ENCODE peak calls at places on chromosome 3, in ten cellular contexts. S is adrenal gland; K is CD8-positive, alpha-beta T cell; C is fibroblast of mammary gland; B is Peyer's patch; M is AG04450; L is HepG2; U is BJ; W is LNCaP clone FGC; T is fibroblast of pulmonary artery. N is an unnamed sample.

GRCh38 chr3:28308196-28308595 is 40.3 kb upstream of the ZCWPW2 start:
- DNase-seq in S (no peak), K (no peak), C (no peak), B (no peak), M (no peak), L (no peak), U (no peak), W (no peak), T (peak; percentile 66), N (no peak)

GRCh38 chr3:88991496-88991895 is 115.9 kb upstream of the EPHA3 start:
- DNase-seq in S (no peak), K (no peak), C (no peak), B (no peak), M (no peak), L (no peak), U (no peak), W (no peak), T (no peak), N (no peak)

GRCh38 chr3:48899298-48899697 is 616 bp upstream of the SLC25A20 start:
- DNase-seq in S (no peak), K (peak; percentile 22), C (no peak), B (no peak), M (no peak), L (no peak), U (no peak), W (no peak), T (no peak), N (no peak)

GRCh38 chr3:195914648-195915473 is 6.5 kb upstream of the TNK2 start:
- DNase-seq in S (peak; percentile 98), K (peak; percentile 91), C (peak; percentile 99), B (peak; percentile 98), M (peak; percentile 94), L (peak; percentile 91), U (peak; percentile 86), W (peak; percentile 96), T (peak; percentile 97), N (peak; percentile 94)

GRCh38 chr3:45646051-45646585 is 43.1 kb upstream of the SACM1L start:
- DNase-seq in S (peak; percentile 70), K (no peak), C (no peak), B (peak; percentile 61), M (no peak), L (peak; percentile 46), U (no peak), W (no peak), T (no peak), N (no peak)

GRCh38 chr3:30642715-30643361 is 36.4 kb downstream of the TGFBR2 start:
- DNase-seq in S (no peak), K (no peak), C (no peak), B (no peak), M (no peak), L (no peak), U (no peak), W (no peak), T (no peak), N (no peak)

GRCh38 chr3:10804183-10804648 is 11.8 kb upstream of the SLC6A11 start:
- DNase-seq in S (no peak), K (no peak), C (peak; percentile 29), B (no peak), M (no peak), L (no peak), U (no peak), W (peak; percentile 36), T (no peak), N (no peak)

GRCh38 chr3:64684715-64685261 is 3.0 kb downstream of the ADAMTS9 start:
- DNase-seq in S (peak; percentile 70), K (no peak), C (peak; percentile 53), B (peak; percentile 49), M (no peak), L (no peak), U (no peak), W (no peak), T (peak; percentile 59), N (peak; percentile 53)

GRCh38 chr3:42755681-42756578 is 17.1 kb downstream of the CCDC13 start:
- DNase-seq in S (no peak), K (no peak), C (peak; percentile 53), B (peak; percentile 85), M (no peak), L (peak; percentile 91), U (no peak), W (no peak), T (peak; percentile 46), N (no peak)

GRCh38 chr3:14911651-14912050 is 35.7 kb upstream of the NR2C2 start:
- DNase-seq in S (no peak), K (no peak), C (no peak), B (no peak), M (no peak), L (no peak), U (no peak), W (no peak), T (no peak), N (no peak)

GRCh38 chr3:14915636-14916222 is 31.7 kb upstream of the NR2C2 start:
- DNase-seq in S (no peak), K (no peak), C (no peak), B (no peak), M (no peak), L (no peak), U (no peak), W (no peak), T (no peak), N (no peak)

GRCh38 chr3:14913071-14913925 is 34.1 kb upstream of the NR2C2 start:
- DNase-seq in S (no peak), K (no peak), C (no peak), B (no peak), M (no peak), L (no peak), U (no peak), W (no peak), T (no peak), N (no peak)

GRCh38 chr3:14914777-14915113 is 32.6 kb upstream of the NR2C2 start:
- DNase-seq in S (no peak), K (no peak), C (no peak), B (no peak), M (no peak), L (no peak), U (no peak), W (no peak), T (no peak), N (no peak)

DNA sequence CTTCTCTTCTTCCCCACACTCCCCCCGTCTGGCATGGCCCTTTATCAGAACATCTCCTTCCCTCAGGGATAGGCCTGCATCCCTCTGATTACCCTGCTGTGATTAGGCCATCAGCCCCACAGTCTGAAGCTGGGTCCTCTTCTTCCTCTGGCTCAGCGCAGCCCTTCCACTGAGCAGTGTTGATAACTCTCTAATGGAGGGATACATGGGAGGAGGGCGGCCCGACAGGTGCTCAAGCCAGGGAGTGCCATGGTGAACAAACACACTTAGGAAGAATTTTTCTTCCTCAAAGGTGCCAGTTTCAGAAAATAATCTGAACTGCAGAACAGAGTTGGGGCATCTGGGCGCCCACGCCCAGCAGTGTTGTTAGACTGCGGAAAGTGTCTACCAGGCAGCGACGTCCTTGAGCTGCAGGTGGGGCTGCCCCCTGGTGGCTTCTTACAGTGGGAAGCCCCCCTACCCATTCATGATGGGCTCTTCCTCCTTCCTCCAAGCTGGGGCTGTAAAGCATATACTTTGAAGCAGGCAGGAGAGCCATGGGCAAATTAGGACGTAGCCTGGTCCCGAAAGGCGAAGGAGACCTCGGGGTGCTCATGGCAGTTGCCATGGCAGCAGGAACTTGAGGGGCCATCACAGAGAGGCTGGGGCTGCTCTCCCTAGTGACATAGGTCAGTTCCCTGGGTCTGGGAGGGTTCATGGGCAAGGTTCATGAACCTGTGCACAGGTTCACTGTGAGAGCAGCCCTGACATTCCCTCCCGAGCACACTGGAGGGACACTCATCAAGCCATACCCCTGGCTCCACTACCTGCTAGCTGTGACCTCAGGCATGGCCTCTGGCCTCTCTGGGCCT is 33.2 kb upstream of the NR2C2 start:
- DNase-seq in S (no peak), K (no peak), C (no peak), B (no peak), M (no peak), L (no peak), U (no peak), W (no peak), T (no peak), N (no peak)
- TF ChIP-seq CTCF in S (no peak), K (no peak), C (no peak), B (no peak), M (no peak), L (peak; percentile 34), U (no peak), W (peak; percentile 14), T (no peak), N (no peak)

GRCh38 chr3:102112706-102113230 is 263.5 kb downstream of the NFKBIZ start:
- DNase-seq in S (no peak), K (no peak), C (no peak), B (no peak), M (no peak), L (no peak), U (no peak), W (no peak), T (no peak), N (no peak)

GRCh38 chr3:102114264-102114979 is 265.1 kb downstream of the NFKBIZ start:
- DNase-seq in S (no peak), K (peak; percentile 19), C (no peak), B (peak; percentile 54), M (no peak), L (no peak), U (no peak), W (no peak), T (no peak), N (no peak)

DNA sequence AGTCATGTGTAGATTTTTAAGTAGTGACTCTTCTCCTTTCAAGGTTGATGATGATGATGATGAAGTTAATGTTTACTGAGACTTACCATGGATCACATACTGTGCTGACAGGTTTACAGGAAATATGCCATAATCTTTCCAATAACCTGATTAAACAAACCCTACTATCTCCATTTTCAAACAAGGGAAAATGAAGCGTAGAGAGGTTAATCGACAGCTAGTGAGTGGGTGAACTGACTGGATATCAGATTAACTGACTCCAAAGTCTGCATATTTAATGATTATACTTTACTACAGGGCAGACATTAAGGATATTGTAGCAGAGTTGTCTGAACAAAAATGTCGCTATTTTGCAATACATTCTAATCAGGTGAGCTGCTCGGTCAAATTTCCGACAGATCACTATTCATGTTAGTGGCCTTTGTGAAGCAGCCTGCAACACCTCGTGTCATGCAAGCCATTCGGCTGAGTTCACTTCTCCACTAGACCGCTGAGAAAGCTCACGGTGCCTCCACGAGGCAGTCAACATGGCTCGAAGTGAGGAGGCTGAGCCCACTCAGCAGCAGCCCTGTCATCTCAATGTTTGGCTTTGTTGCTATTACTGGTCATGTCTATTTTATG is 264.2 kb downstream of the NFKBIZ start:
- DNase-seq in S (no peak), K (no peak), C (no peak), B (peak; percentile 63), M (no peak), L (no peak), U (no peak), W (no peak), T (no peak), N (no peak)
- H3K4me3 ChIP-seq in S (no peak overlapping the region), K (no peak overlapping the region), C (no peak overlapping the region), B (no peak overlapping the region), M (no peak overlapping the region), L (no peak overlapping the region), U (no peak overlapping the region), W (no peak overlapping the region), T (no peak overlapping the region), N (no peak overlapping the region)

GRCh38 chr3:22608093-22608492 is 595.0 kb upstream of the UBE2E2 start:
- DNase-seq in S (no peak), K (no peak), C (no peak), B (no peak), M (no peak), L (no peak), U (no peak), W (no peak), T (no peak), N (no peak)
- TF ChIP-seq CTCF in S (no peak), K (no peak), C (no peak), B (no peak), M (no peak), L (no peak), U (no peak), W (no peak), T (no peak), N (no peak)

GRCh38 chr3:112736802-112737566 is 96.0 kb upstream of the CCDC80 start:
- DNase-seq in S (no peak), K (no peak), C (no peak), B (no peak), M (no peak), L (no peak), U (no peak), W (no peak), T (no peak), N (no peak)
- H3K4me3 ChIP-seq in S (no peak overlapping the region), K (no peak overlapping the region), C (no peak overlapping the region), B (no peak overlapping the region), M (no peak overlapping the region), L (no peak overlapping the region), U (no peak overlapping the region), W (no peak overlapping the region), T (no peak overlapping the region), N (no peak overlapping the region)

N was measured in colonic mucosa.